ENCODE peak calls at places on chromosomes 13 and 19, in five cellular contexts. S is SK-N-SH, O is A549, C is mesendoderm, Y is OCI-LY7. D is an unnamed sample.

GRCh38 chr19:48421548-48421947 is 24.2 kb upstream of the GRWD1 start:
- DNase-seq in S (no peak), O (no peak), C (no peak), Y (no peak), D (no peak)

GRCh38 chr13:77345150-77345780 is 18.4 kb upstream of the MYCBP2 start:
- DNase-seq in S (no peak), O (no peak), C (no peak), Y (peak; percentile 20), D (no peak)

GRCh38 chr13:111460548-111461444 is 140.4 kb downstream of the TEX29 start:
- DNase-seq in S (peak; percentile 50), O (peak; percentile 6), C (peak; percentile 74), Y (peak; percentile 3), D (peak; percentile 14)

GRCh38 chr13:79451500-79451962 is 29.4 kb upstream of the NDFIP2 start:
- DNase-seq in S (peak; percentile 6), O (peak; percentile 13), C (peak; percentile 83), Y (no peak), D (peak; percentile 92)

GRCh38 chr13:97057196-97057595 is 62.9 kb upstream of the OXGR1 start:
- DNase-seq in S (no peak), O (no peak), C (no peak), Y (no peak), D (no peak)

GRCh38 chr13:66660013-66660804 is 569.9 kb downstream of the PCDH9 start:
- DNase-seq in S (no peak), O (no peak), C (no peak), Y (peak; percentile 79), D (peak; percentile 74)

GRCh38 chr19:14090509-14091085 is at the start of gene SAMD1:
- DNase-seq in S (peak; percentile 95), O (peak; percentile 51), C (peak; percentile 92), Y (peak; percentile 94), D (peak; percentile 72)

GRCh38 chr13:64756621-64757020 is 2473.5 kb downstream of the PCDH9 start:
- DNase-seq in S (no peak), O (no peak), C (no peak), Y (no peak), D (peak; percentile 61)

GRCh38 chr19:16625183-16625958 is 2.6 kb downstream of the MED26 start:
- DNase-seq in S (no peak), O (no peak), C (no peak), Y (no peak), D (no peak)

GRCh38 chr13:23680836-23681235 is 110.6 kb downstream of the TNFRSF19 start:
- DNase-seq in S (no peak), O (no peak), C (no peak), Y (no peak), D (no peak)

GRCh38 chr19:3413796-3414327 is 47.5 kb downstream of the NFIC start:
- DNase-seq in S (peak; percentile 58), O (no peak), C (no peak), Y (no peak), D (no peak)

GRCh38 chr19:29610574-29611271 is 4.6 kb downstream of the POP4 start:
- DNase-seq in S (peak; percentile 90), O (peak; percentile 96), C (peak; percentile 93), Y (peak; percentile 95), D (peak; percentile 56)
- H3K4me2 ChIP-seq in S (no peak overlapping the region), O (no peak overlapping the region), C (no peak overlapping the region), Y (peak overlapping the region; percentile 37), D (no peak overlapping the region)

GRCh38 chr19:19619121-19619848 is 798 bp upstream of the PBX4 start:
- DNase-seq in S (no peak), O (no peak), C (no peak), Y (no peak), D (no peak)
- H3K4me2 ChIP-seq in S (peak overlapping the region; percentile 63), O (peak overlapping the region; percentile 91), C (no peak overlapping the region), Y (peak overlapping the region; percentile 84), D (peak overlapping the region; percentile 83)

GRCh38 chr19:870314-870713 is 10.8 kb downstream of the CFD start:
- DNase-seq in S (no peak), O (no peak), C (no peak), Y (no peak), D (no peak)

GRCh38 chr19:872266-872951 is 12.9 kb downstream of the CFD start:
- DNase-seq in S (no peak), O (no peak), C (peak; percentile 88), Y (peak; percentile 93), D (peak; percentile 56)

GRCh38 chr19:873084-874019 is 13.9 kb downstream of the CFD start:
- DNase-seq in S (peak; percentile 68), O (no peak), C (peak; percentile 74), Y (peak; percentile 94), D (peak; percentile 38)

GRCh38 chr19:870963-871401 is 11.5 kb downstream of the CFD start:
- DNase-seq in S (peak; percentile 93), O (no peak), C (no peak), Y (no peak), D (peak; percentile 35)

GRCh38 chr19:871446-872265 is 12.2 kb downstream of the CFD start:
- DNase-seq in S (peak; percentile 75), O (no peak), C (peak; percentile 87), Y (no peak), D (peak; percentile 34)
- H3K4me2 ChIP-seq in S (no peak overlapping the region), O (peak overlapping the region; percentile 99), C (no peak overlapping the region), Y (peak overlapping the region; percentile 56), D (no peak overlapping the region)

DNA sequence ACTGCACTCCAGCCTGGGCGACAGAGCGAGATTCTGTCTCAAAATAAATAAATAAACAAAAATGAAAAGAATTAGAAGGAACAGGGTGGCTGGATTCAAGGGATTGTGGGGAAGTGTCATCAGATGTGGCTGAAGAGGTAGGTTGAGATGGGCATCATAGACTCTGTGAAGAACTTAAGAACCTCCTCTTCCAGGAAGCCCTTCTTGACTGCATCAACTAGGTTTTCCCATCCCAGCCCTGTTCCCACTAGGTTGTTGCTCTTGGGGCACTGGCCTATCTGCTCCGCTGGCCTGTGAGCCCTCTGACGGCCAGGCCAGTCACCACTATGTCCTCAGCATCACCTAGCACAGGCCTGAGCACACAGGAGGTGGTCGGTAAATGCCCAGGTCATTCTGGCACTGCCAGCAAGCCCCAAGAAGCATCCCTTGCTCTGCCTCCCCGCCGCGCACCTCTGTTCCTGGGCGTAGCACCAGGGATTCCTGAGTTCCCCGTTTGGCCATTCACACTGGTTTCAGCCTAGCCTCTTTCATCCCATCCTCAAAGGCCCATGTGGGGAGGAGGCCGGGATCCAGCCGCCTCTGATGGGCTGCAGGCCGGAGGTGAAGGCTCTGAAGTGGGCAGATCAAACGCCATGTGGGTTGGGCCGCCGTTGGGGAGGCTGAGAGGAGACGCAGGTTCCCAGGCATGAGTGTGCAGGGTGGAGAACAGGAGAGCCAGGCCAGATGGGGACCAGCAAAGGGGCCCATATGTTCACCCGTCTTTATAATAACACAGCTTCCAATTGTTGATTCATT is 27.6 kb upstream of the SLC1A5 start:
- DNase-seq in S (no peak), O (no peak), C (no peak), Y (no peak), D (no peak)
- H3K4me2 ChIP-seq in S (no peak overlapping the region), O (no peak overlapping the region), C (no peak overlapping the region), Y (no peak overlapping the region), D (no peak overlapping the region)